ENCODE peak calls at places on chromosomes 7 and 10, in five cellular contexts. S is NCI-H460; A is cardiac muscle cell; Q is H54; P is activated naive CD8-positive, alpha-beta T cell treated with anti-CD3 and anti-CD28 coated beads for 36 hours. U is an unnamed sample.
A peak's percentile ranks its signal among the peaks of the same experiment; 100 is the strongest.

GRCh38 chr7:155203059-155203881 is 94.4 kb upstream of the INSIG1 start:
- DNase-seq in S (no peak), A (no peak), Q (no peak), P (no peak), U (no peak)

GRCh38 chr7:108285018-108285368 is 154.8 kb upstream of the LAMB4 start:
- DNase-seq in S (no peak), A (no peak), Q (no peak), P (no peak), U (peak; percentile 43)

GRCh38 chr7:149742075-149742701 is 31.2 kb downstream of the ZNF467 start:
- DNase-seq in S (peak; percentile 71), A (peak; percentile 61), Q (peak; percentile 79), P (peak; percentile 63), U (peak; percentile 33)

GRCh38 chr10:15427836-15428414 is 56.8 kb upstream of the FAM171A1 start:
- DNase-seq in S (peak; percentile 38), A (peak; percentile 78), Q (no peak), P (no peak), U (peak; percentile 23)

GRCh38 chr10:25047902-25048301 is 31.5 kb downstream of the THNSL1 start:
- DNase-seq in S (no peak), A (peak; percentile 96), Q (no peak), P (no peak), U (peak; percentile 82)

GRCh38 chr7:40283391-40283790 is 148.6 kb downstream of the SUGCT start:
- DNase-seq in S (no peak), A (peak; percentile 28), Q (no peak), P (no peak), U (no peak)

GRCh38 chr10:3622845-3623621 is 162.0 kb downstream of the KLF6 start:
- DNase-seq in S (no peak), A (peak; percentile 48), Q (no peak), P (peak; percentile 24), U (no peak)

GRCh38 chr7:7099584-7100014 is 82.7 kb upstream of the C1GALT1 start:
- DNase-seq in S (peak; percentile 81), A (peak; percentile 98), Q (peak; percentile 80), P (no peak), U (peak; percentile 89)

GRCh38 chr10:89163265-89163995 is 43.7 kb downstream of the CH25H start:
- DNase-seq in S (no peak), A (peak; percentile 47), Q (no peak), P (peak; percentile 72), U (peak; percentile 91)

GRCh38 chr7:155316427-155317113 is 18.9 kb downstream of the INSIG1 start:
- DNase-seq in S (peak; percentile 66), A (no peak), Q (no peak), P (no peak), U (no peak)

GRCh38 chr7:66076459-66077329 is 1.1 kb downstream of the ASL start:
- DNase-seq in S (no peak), A (no peak), Q (no peak), P (no peak), U (no peak)

GRCh38 chr10:1149793-1150637 is 93.8 kb downstream of the WDR37 start:
- DNase-seq in S (no peak), A (peak; percentile 77), Q (no peak), P (no peak), U (no peak)

GRCh38 chr7:120603366-120603765 is 254.6 kb downstream of the TSPAN12 start:
- DNase-seq in S (no peak), A (no peak), Q (no peak), P (no peak), U (no peak)

GRCh38 chr10:57818522-57818921 is 449.2 kb downstream of the IPMK start:
- DNase-seq in S (no peak), A (no peak), Q (no peak), P (no peak), U (peak; percentile 72)

GRCh38 chr7:130942211-130942964 is 208.4 kb upstream of the KLF14 start:
- DNase-seq in S (peak; percentile 55), A (peak; percentile 43), Q (no peak), P (no peak), U (peak; percentile 78)

GRCh38 chr7:64959072-64959747 is 31.6 kb downstream of the ZNF117 start:
- DNase-seq in S (no peak), A (peak; percentile 14), Q (no peak), P (no peak), U (no peak)

GRCh38 chr10:45181483-45181882 is 133.9 kb downstream of the OR13A1 start:
- DNase-seq in S (no peak), A (peak; percentile 92), Q (no peak), P (no peak), U (no peak)

GRCh38 chr7:24701232-24701898 is 55.9 kb downstream of the GSDME start:
- DNase-seq in S (no peak), A (peak; percentile 73), Q (peak; percentile 75), P (no peak), U (peak; percentile 79)

GRCh38 chr10:87691515-87692070 is 31.9 kb downstream of the PAPSS2 start:
- DNase-seq in S (no peak), A (no peak), Q (no peak), P (no peak), U (peak; percentile 59)

GRCh38 chr10:117268907-117269306 is 28.0 kb downstream of the SLC18A2 start:
- DNase-seq in S (no peak), A (no peak), Q (no peak), P (no peak), U (no peak)

GRCh38 chr10:80144302-80145131 is 12.0 kb downstream of the PLAC9 start:
- DNase-seq in S (peak; percentile 13), A (no peak), Q (no peak), P (peak; percentile 26), U (no peak)

GRCh38 chr7:159084069-159084801 is 60.4 kb downstream of the VIPR2 start:
- DNase-seq in S (no peak), A (no peak), Q (no peak), P (no peak), U (no peak)

GRCh38 chr10:17214991-17215781 is 12.9 kb upstream of the VIM start:
- DNase-seq in S (no peak), A (peak; percentile 98), Q (no peak), P (no peak), U (peak; percentile 48)

GRCh38 chr7:2358968-2359527 is 4.4 kb downstream of the EIF3B start:
- DNase-seq in S (no peak), A (no peak), Q (no peak), P (no peak), U (no peak)

GRCh38 chr10:18145652-18146051 is 5.4 kb downstream of the CACNB2 start:
- DNase-seq in S (no peak), A (peak; percentile 72), Q (no peak), P (no peak), U (no peak)

GRCh38 chr7:50832744-50833143 is 50.0 kb upstream of the GRB10 start:
- DNase-seq in S (no peak), A (no peak), Q (peak; percentile 40), P (peak; percentile 23), U (peak; percentile 96)

GRCh38 chr10:114100848-114101741 is 57.4 kb downstream of the ADRB1 start:
- DNase-seq in S (no peak), A (peak; percentile 72), Q (no peak), P (no peak), U (no peak)

GRCh38 chr10:113326160-113327111 is 226.4 kb upstream of the HABP2 start:
- DNase-seq in S (peak; percentile 89), A (peak; percentile 62), Q (peak; percentile 79), P (peak; percentile 16), U (peak; percentile 71)

GRCh38 chr7:126790763-126791162 is 462.0 kb downstream of the GRM8 start:
- DNase-seq in S (no peak), A (no peak), Q (no peak), P (no peak), U (no peak)